ENCODE peak calls at places on chromosomes 6 and 20, in ten cellular contexts. One of them, this sample, is unnamed.
A peak's percentile ranks its signal among the peaks of the same experiment; 100 is the strongest.

GRCh38 chr6:134177753-134178229 is 125.4 kb upstream of the SLC2A12 start:
- DNase-seq in NCI-H146: no peak
- DNase-seq in stromal cell of bone marrow: peak; percentile 49
- DNase-seq in astrocyte of the spinal cord: no peak
- DNase-seq in activated CD4-positive, alpha-beta T cell treated with anti-CD3 and anti-CD28 coated beads, Interleukin-2, amount 50 U/mL, for 48 hours: no peak
- DNase-seq in iPS DF 6.9: no peak
- DNase-seq in NCI-H510A: no peak
- DNase-seq in HuH-7: no peak
- DNase-seq in Peyer's patch: no peak
- DNase-seq in occipital lobe: no peak
- DNase-seq in this sample: no peak

GRCh38 chr6:168060521-168060931 is 18.5 kb downstream of the FRMD1 start:
- DNase-seq in NCI-H146: peak; percentile 26
- DNase-seq in stromal cell of bone marrow: peak; percentile 25
- DNase-seq in astrocyte of the spinal cord: peak; percentile 37
- DNase-seq in activated CD4-positive, alpha-beta T cell treated with anti-CD3 and anti-CD28 coated beads, Interleukin-2, amount 50 U/mL, for 48 hours: no peak
- DNase-seq in iPS DF 6.9: peak; percentile 33
- DNase-seq in NCI-H510A: no peak
- DNase-seq in HuH-7: peak; percentile 96
- DNase-seq in Peyer's patch: no peak
- DNase-seq in occipital lobe: peak; percentile 29
- DNase-seq in this sample: no peak

GRCh38 chr6:127131772-127132171 is 13.3 kb downstream of the RSPO3 start:
- DNase-seq in NCI-H146: no peak
- DNase-seq in stromal cell of bone marrow: no peak
- DNase-seq in astrocyte of the spinal cord: no peak
- DNase-seq in activated CD4-positive, alpha-beta T cell treated with anti-CD3 and anti-CD28 coated beads, Interleukin-2, amount 50 U/mL, for 48 hours: no peak
- DNase-seq in iPS DF 6.9: no peak
- DNase-seq in NCI-H510A: no peak
- DNase-seq in HuH-7: no peak
- DNase-seq in Peyer's patch: no peak
- DNase-seq in occipital lobe: no peak
- DNase-seq in this sample: no peak

GRCh38 chr20:57702521-57702920 is 7.3 kb downstream of the PMEPA1 start:
- DNase-seq in NCI-H146: no peak
- DNase-seq in stromal cell of bone marrow: no peak
- DNase-seq in astrocyte of the spinal cord: no peak
- DNase-seq in activated CD4-positive, alpha-beta T cell treated with anti-CD3 and anti-CD28 coated beads, Interleukin-2, amount 50 U/mL, for 48 hours: no peak
- DNase-seq in iPS DF 6.9: no peak
- DNase-seq in NCI-H510A: no peak
- DNase-seq in HuH-7: no peak
- DNase-seq in Peyer's patch: no peak
- DNase-seq in occipital lobe: no peak
- DNase-seq in this sample: no peak

GRCh38 chr20:36605309-36606170 is at the start of gene RAB5IF:
- DNase-seq in NCI-H146: peak; percentile 99
- DNase-seq in stromal cell of bone marrow: peak; percentile 95
- DNase-seq in astrocyte of the spinal cord: peak; percentile 99
- DNase-seq in activated CD4-positive, alpha-beta T cell treated with anti-CD3 and anti-CD28 coated beads, Interleukin-2, amount 50 U/mL, for 48 hours: peak; percentile 99
- DNase-seq in iPS DF 6.9: peak; percentile 100
- DNase-seq in NCI-H510A: peak; percentile 94
- DNase-seq in HuH-7: peak; percentile 91
- DNase-seq in Peyer's patch: peak; percentile 97
- DNase-seq in occipital lobe: peak; percentile 94
- DNase-seq in this sample: peak; percentile 91

GRCh38 chr6:153949606-153950005 is 89.4 kb upstream of the OPRM1 start:
- DNase-seq in NCI-H146: no peak
- DNase-seq in stromal cell of bone marrow: no peak
- DNase-seq in astrocyte of the spinal cord: no peak
- DNase-seq in activated CD4-positive, alpha-beta T cell treated with anti-CD3 and anti-CD28 coated beads, Interleukin-2, amount 50 U/mL, for 48 hours: no peak
- DNase-seq in iPS DF 6.9: no peak
- DNase-seq in NCI-H510A: no peak
- DNase-seq in HuH-7: no peak
- DNase-seq in Peyer's patch: no peak
- DNase-seq in occipital lobe: no peak
- DNase-seq in this sample: no peak

GRCh38 chr6:67683960-67684359 is 951.1 kb upstream of the ADGRB3 start:
- DNase-seq in NCI-H146: no peak
- DNase-seq in stromal cell of bone marrow: peak; percentile 28
- DNase-seq in astrocyte of the spinal cord: peak; percentile 81
- DNase-seq in activated CD4-positive, alpha-beta T cell treated with anti-CD3 and anti-CD28 coated beads, Interleukin-2, amount 50 U/mL, for 48 hours: no peak
- DNase-seq in iPS DF 6.9: no peak
- DNase-seq in NCI-H510A: no peak
- DNase-seq in HuH-7: no peak
- DNase-seq in Peyer's patch: no peak
- DNase-seq in occipital lobe: no peak
- DNase-seq in this sample: no peak

GRCh38 chr6:158843751-158844683 is 24.8 kb upstream of the EZR start:
- DNase-seq in NCI-H146: no peak
- DNase-seq in stromal cell of bone marrow: no peak
- DNase-seq in astrocyte of the spinal cord: no peak
- DNase-seq in activated CD4-positive, alpha-beta T cell treated with anti-CD3 and anti-CD28 coated beads, Interleukin-2, amount 50 U/mL, for 48 hours: no peak
- DNase-seq in iPS DF 6.9: no peak
- DNase-seq in NCI-H510A: no peak
- DNase-seq in HuH-7: no peak
- DNase-seq in Peyer's patch: no peak
- DNase-seq in occipital lobe: no peak
- DNase-seq in this sample: no peak

GRCh38 chr6:71510856-71511255 is 222.2 kb downstream of the OGFRL1 start:
- DNase-seq in NCI-H146: no peak
- DNase-seq in stromal cell of bone marrow: no peak
- DNase-seq in astrocyte of the spinal cord: no peak
- DNase-seq in activated CD4-positive, alpha-beta T cell treated with anti-CD3 and anti-CD28 coated beads, Interleukin-2, amount 50 U/mL, for 48 hours: no peak
- DNase-seq in iPS DF 6.9: no peak
- DNase-seq in NCI-H510A: no peak
- DNase-seq in HuH-7: no peak
- DNase-seq in Peyer's patch: no peak
- DNase-seq in occipital lobe: no peak
- DNase-seq in this sample: no peak

GRCh38 chr20:14951707-14952106 is 614.3 kb upstream of the FLRT3 start:
- DNase-seq in NCI-H146: no peak
- DNase-seq in stromal cell of bone marrow: peak; percentile 40
- DNase-seq in astrocyte of the spinal cord: peak; percentile 26
- DNase-seq in activated CD4-positive, alpha-beta T cell treated with anti-CD3 and anti-CD28 coated beads, Interleukin-2, amount 50 U/mL, for 48 hours: no peak
- DNase-seq in iPS DF 6.9: no peak
- DNase-seq in NCI-H510A: no peak
- DNase-seq in HuH-7: no peak
- DNase-seq in Peyer's patch: no peak
- DNase-seq in occipital lobe: no peak
- DNase-seq in this sample: no peak

GRCh38 chr6:153003294-153003645 is 761 bp upstream of the MTRF1L start:
- DNase-seq in NCI-H146: no peak
- DNase-seq in stromal cell of bone marrow: no peak
- DNase-seq in astrocyte of the spinal cord: no peak
- DNase-seq in activated CD4-positive, alpha-beta T cell treated with anti-CD3 and anti-CD28 coated beads, Interleukin-2, amount 50 U/mL, for 48 hours: no peak
- DNase-seq in iPS DF 6.9: no peak
- DNase-seq in NCI-H510A: no peak
- DNase-seq in HuH-7: no peak
- DNase-seq in Peyer's patch: no peak
- DNase-seq in occipital lobe: no peak
- DNase-seq in this sample: peak; percentile 47